ENCODE peak calls at places on chromosome 21, in four cellular contexts. One of them, this sample, is unnamed. For H3K4me1, the result is how much of the 10 kb centered on the place peaks cover.

GRCh38 chr21:46424621-46425020 is 34.1 kb upstream of the DIP2A start:
- DNase-seq in A549: no peak
- DNase-seq in HCT116: no peak
- DNase-seq in SK-N-SH: no peak
- DNase-seq in this sample: no peak

GRCh38 chr21:20329636-20330035 is 668.6 kb upstream of the NCAM2 start:
- DNase-seq in A549: no peak
- DNase-seq in HCT116: no peak
- DNase-seq in SK-N-SH: no peak
- DNase-seq in this sample: no peak

GRCh38 chr21:28758042-28758882 is 234.4 kb downstream of the LTN1 start:
- DNase-seq in A549: no peak
- DNase-seq in HCT116: no peak
- DNase-seq in SK-N-SH: no peak
- DNase-seq in this sample: no peak

GRCh38 chr21:34579411-34579810 is 35.5 kb downstream of the RCAN1 start:
- DNase-seq in A549: no peak
- DNase-seq in HCT116: no peak
- DNase-seq in SK-N-SH: no peak
- DNase-seq in this sample: no peak

GRCh38 chr21:22584308-22584707 is 1586.1 kb downstream of the NCAM2 start:
- DNase-seq in A549: no peak
- DNase-seq in HCT116: no peak
- DNase-seq in SK-N-SH: no peak
- DNase-seq in this sample: no peak

GRCh38 chr21:36636439-36636838 is 62.5 kb upstream of the SIM2 start:
- DNase-seq in A549: no peak
- DNase-seq in HCT116: no peak
- DNase-seq in SK-N-SH: no peak
- DNase-seq in this sample: no peak

GRCh38 chr21:28885853-28886177 is 106.9 kb downstream of the LTN1 start:
- DNase-seq in A549: no peak
- DNase-seq in HCT116: no peak
- DNase-seq in SK-N-SH: no peak
- DNase-seq in this sample: no peak

GRCh38 chr21:16912075-16912474 is 600.8 kb upstream of the CXADR start:
- DNase-seq in A549: no peak
- DNase-seq in HCT116: no peak
- DNase-seq in SK-N-SH: no peak
- DNase-seq in this sample: peak

GRCh38 chr21:28516996-28517592 is 475.6 kb downstream of the LTN1 start:
- DNase-seq in A549: peak
- DNase-seq in HCT116: no peak
- DNase-seq in SK-N-SH: peak
- DNase-seq in this sample: peak

GRCh38 chr21:14383596-14384210 is 757 bp upstream of the HSPA13 start:
- DNase-seq in A549: peak
- DNase-seq in HCT116: no peak
- DNase-seq in SK-N-SH: no peak
- DNase-seq in this sample: no peak

DNA sequence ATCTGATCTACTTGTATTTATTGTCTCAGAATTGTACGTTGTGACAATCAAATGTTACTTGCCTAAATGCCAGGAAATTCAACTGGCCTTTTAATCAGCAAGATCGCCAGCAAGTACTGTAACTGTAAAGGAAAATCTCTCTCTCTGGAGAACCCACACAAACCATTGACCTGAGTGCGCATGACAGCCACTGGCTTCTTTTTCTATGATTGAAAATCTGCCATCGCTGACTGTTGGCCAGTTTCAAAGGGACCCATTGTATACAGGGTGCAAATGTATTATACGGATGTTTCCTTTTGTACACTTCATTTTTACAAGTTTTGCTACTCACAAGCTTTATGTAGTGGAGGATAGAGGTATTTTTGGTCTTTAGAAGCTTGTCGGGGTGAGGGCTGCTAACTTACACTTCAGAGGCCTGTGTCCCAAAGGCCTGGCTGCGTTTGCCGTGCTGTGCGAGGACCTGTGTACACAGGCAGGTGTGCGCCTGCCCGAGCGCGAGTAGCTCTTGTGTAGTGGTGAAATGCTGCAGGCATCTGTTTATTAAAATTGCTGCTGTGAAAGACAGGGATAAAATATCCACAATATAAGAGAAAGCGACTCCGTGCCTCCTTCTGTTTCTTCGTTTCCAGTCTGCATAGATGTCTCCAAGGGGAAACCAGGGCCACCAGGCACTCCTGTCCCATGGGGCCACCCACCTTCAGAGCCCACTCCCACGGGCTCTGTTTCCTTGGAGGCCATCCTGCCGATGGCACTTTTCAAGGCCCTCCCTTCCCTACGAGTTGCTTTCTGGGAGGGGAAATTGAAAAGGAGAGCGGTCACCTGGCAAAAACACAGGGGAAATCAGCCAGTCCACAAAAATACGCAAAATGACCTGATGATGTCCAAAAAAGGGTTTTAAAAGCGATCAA is 25.3 kb upstream of the TRAPPC10 start:
- DNase-seq in A549: no peak
- DNase-seq in HCT116: no peak
- DNase-seq in SK-N-SH: peak
- DNase-seq in this sample: no peak
- TF ChIP-seq MAX in A549: no peak
- TF ChIP-seq MAX in HCT116: no peak
- TF ChIP-seq MAX in SK-N-SH: no peak
- TF ChIP-seq MAX in this sample: no peak

GRCh38 chr21:33367309-33367973 is 35.8 kb upstream of the IFNGR2 start:
- DNase-seq in A549: no peak
- DNase-seq in HCT116: no peak
- DNase-seq in SK-N-SH: no peak
- DNase-seq in this sample: no peak
- H3K4me1 ChIP-seq in A549: under half
- H3K4me1 ChIP-seq in HCT116: under half
- H3K4me1 ChIP-seq in SK-N-SH: under half
- H3K4me1 ChIP-seq in this sample: under half

GRCh38 chr21:30232011-30232410 is 16.1 kb upstream of the CLDN8 start:
- DNase-seq in A549: no peak
- DNase-seq in HCT116: no peak
- DNase-seq in SK-N-SH: no peak
- DNase-seq in this sample: no peak

GRCh38 chr21:30234643-30235042 is 18.7 kb upstream of the CLDN8 start:
- DNase-seq in A549: no peak
- DNase-seq in HCT116: no peak
- DNase-seq in SK-N-SH: no peak
- DNase-seq in this sample: no peak

GRCh38 chr21:30234050-30234449 is 18.2 kb upstream of the CLDN8 start:
- DNase-seq in A549: no peak
- DNase-seq in HCT116: no peak
- DNase-seq in SK-N-SH: no peak
- DNase-seq in this sample: no peak

GRCh38 chr21:30233228-30233627 is 17.3 kb upstream of the CLDN8 start:
- DNase-seq in A549: no peak
- DNase-seq in HCT116: no peak
- DNase-seq in SK-N-SH: no peak
- DNase-seq in this sample: no peak

DNA sequence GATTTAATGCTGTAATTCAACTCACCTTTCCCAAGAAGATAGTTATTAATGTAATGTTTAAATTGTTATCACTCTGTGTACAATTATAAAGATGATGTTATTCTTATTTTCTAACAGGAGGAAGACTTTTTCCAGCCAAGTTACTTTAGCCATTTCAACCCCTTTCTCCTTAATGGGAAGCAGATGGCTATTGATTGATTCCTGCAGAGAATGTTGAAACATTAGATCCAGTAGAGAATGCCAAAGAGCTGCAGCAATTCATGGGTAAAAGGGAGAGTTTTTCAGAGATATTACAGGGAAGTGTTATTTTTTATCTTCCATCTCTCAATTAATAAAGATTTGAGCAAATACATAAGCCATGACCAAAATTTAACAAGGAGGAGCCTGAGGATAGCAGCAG is 17.7 kb upstream of the CLDN8 start:
- DNase-seq in A549: no peak
- DNase-seq in HCT116: no peak
- DNase-seq in SK-N-SH: no peak
- DNase-seq in this sample: no peak
- TF ChIP-seq MAX in A549: no peak
- TF ChIP-seq MAX in HCT116: no peak
- TF ChIP-seq MAX in SK-N-SH: no peak
- TF ChIP-seq MAX in this sample: no peak

GRCh38 chr21:44939532-44940115 is at the start of gene SLX9:
- DNase-seq in A549: peak
- DNase-seq in HCT116: peak
- DNase-seq in SK-N-SH: peak
- DNase-seq in this sample: peak
- H3K4me1 ChIP-seq in A549: under half
- H3K4me1 ChIP-seq in HCT116: under half
- H3K4me1 ChIP-seq in SK-N-SH: under half
- H3K4me1 ChIP-seq in this sample: under half

DNA sequence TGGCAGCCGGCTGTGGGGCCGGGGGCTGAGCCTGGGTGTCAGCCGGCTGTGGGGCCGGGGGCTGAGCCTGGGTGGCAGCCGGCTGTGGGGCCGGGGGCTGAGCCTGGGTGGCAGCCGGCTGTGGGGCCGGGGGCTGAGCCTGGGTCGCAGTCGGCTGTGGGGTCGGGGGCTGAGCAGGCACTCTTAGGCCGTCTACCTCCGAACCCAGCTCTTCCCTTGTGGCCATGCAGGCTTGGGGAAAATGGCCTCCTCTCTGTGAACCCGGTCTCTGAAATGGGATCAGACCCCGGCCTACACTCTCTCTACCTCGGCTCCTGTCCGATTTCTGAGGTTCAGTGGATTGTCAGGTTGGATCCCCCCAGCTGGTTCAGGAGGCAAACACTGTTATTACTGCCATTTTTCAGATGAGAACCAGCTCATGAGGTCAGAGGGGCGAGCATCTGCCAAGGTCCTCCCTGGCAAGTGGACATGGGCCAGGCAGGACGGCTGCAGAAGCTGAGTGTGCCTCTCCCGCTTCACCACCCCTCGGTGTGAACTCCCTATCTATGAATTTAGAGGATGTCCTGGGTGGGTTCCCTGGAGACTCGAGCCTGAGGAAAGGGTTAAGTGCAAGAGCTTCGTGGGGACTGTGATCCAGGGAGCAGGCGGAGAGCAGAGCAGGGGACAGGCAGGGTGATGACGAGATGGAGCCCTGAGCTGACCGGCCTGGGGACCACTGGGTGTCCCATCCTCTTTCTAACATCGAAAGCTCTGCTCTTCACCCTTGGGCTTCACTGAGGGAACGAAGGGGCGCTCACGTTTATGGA is 10.9 kb upstream of the COL18A1 start:
- DNase-seq in A549: no peak
- DNase-seq in HCT116: no peak
- DNase-seq in SK-N-SH: no peak
- DNase-seq in this sample: no peak
- TF ChIP-seq MAX in A549: no peak
- TF ChIP-seq MAX in HCT116: no peak
- TF ChIP-seq MAX in SK-N-SH: no peak
- TF ChIP-seq MAX in this sample: no peak

DNA sequence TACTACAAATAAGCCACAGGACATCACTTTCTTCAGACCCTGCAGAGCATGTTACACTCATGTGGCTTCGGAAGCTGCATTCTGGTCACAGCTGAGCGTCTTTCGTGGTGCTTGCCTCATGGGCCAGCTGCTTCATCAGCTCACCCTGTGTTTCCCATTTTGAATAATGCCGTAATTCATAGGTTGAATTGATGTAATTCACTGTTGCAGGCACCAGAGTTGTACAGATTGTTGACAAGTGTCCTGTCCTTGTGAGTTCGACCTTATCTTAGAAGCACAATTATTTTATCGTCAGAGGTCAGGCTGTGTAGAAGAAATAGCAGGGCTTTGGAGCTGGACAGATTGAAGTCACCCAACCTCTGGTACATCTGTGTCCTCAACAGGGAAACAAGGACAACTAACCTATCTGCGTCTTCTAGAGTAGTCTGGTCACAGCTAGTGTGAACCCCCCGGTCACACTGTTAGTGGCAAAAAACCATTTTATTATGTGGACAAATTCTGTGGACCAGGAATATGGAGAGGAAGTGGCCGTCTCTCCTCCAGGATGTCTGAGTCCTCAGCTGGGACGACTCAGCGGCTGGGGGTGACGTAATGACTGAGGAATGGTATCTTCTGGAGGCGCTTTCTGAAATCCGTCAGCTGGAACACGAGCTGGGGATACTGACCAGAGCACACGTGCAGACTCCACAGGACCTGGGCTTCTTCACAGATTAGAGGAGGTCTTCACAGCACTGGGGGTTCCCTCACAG is 17.8 kb downstream of the PKNOX1 start:
- DNase-seq in A549: no peak
- DNase-seq in HCT116: no peak
- DNase-seq in SK-N-SH: no peak
- DNase-seq in this sample: peak
- H3K4me1 ChIP-seq in A549: under half
- H3K4me1 ChIP-seq in HCT116: under half
- H3K4me1 ChIP-seq in SK-N-SH: under half
- H3K4me1 ChIP-seq in this sample: under half

DNA sequence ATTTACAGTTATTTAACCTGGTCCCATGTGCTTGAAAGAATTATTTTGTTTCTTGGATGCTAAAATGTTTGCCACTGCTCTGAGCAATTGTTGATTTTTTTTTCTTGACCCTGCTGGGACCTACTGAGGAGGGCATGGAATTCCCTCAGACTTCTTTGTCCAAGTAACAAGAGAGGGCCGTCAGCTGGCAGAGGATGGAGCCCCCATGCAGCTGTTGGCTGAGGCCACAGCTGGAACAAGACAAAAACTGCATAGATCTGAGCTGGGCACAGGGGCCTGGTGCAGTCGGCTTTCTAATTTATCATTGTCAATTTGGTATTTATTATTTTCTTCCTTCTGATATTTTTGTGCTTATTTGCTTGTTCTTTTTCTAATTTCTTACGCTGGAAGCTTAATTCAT is 39.6 kb upstream of the ABCG1 start:
- DNase-seq in A549: no peak
- DNase-seq in HCT116: no peak
- DNase-seq in SK-N-SH: no peak
- DNase-seq in this sample: no peak
- TF ChIP-seq MAX in A549: no peak
- TF ChIP-seq MAX in HCT116: no peak
- TF ChIP-seq MAX in SK-N-SH: no peak
- TF ChIP-seq MAX in this sample: no peak